ENCODE peak calls at places on chromosomes 5 and 9, in four cellular contexts. One of them, this sample, is unnamed.

GRCh38 chr5:172437445-172438303 is 16.7 kb downstream of the SH3PXD2B start:
- DNase-seq in brain microvascular endothelial cell: peak
- DNase-seq in AG04449: peak
- DNase-seq in cardiac fibroblast: peak
- DNase-seq in this sample: no peak

GRCh38 chr5:1544294-1545010 is 20.7 kb upstream of the LPCAT1 start:
- DNase-seq in brain microvascular endothelial cell: no peak
- DNase-seq in AG04449: no peak
- DNase-seq in cardiac fibroblast: no peak
- DNase-seq in this sample: no peak

GRCh38 chr5:121429761-121430160 is 421.9 kb upstream of the FTMT start:
- DNase-seq in brain microvascular endothelial cell: no peak
- DNase-seq in AG04449: no peak
- DNase-seq in cardiac fibroblast: no peak
- DNase-seq in this sample: no peak

GRCh38 chr5:72147601-72148000 is 40.3 kb downstream of the MAP1B start:
- DNase-seq in brain microvascular endothelial cell: no peak
- DNase-seq in AG04449: no peak
- DNase-seq in cardiac fibroblast: no peak
- DNase-seq in this sample: no peak

GRCh38 chr5:14960120-14960462 is 88.5 kb upstream of the ANKH start:
- DNase-seq in brain microvascular endothelial cell: no peak
- DNase-seq in AG04449: no peak
- DNase-seq in cardiac fibroblast: no peak
- DNase-seq in this sample: no peak

GRCh38 chr9:124342946-124343485 is 72.2 kb downstream of the PSMB7 start:
- DNase-seq in brain microvascular endothelial cell: peak
- DNase-seq in AG04449: peak
- DNase-seq in cardiac fibroblast: peak
- DNase-seq in this sample: peak

GRCh38 chr5:64576241-64576640 is 70.4 kb downstream of the RGS7BP start:
- DNase-seq in brain microvascular endothelial cell: no peak
- DNase-seq in AG04449: no peak
- DNase-seq in cardiac fibroblast: peak
- DNase-seq in this sample: no peak

GRCh38 chr5:109533847-109534272 is 124.1 kb upstream of the PJA2 start:
- DNase-seq in brain microvascular endothelial cell: peak
- DNase-seq in AG04449: no peak
- DNase-seq in cardiac fibroblast: peak
- DNase-seq in this sample: no peak

GRCh38 chr5:119335261-119335677 is 20.6 kb upstream of the TNFAIP8 start:
- DNase-seq in brain microvascular endothelial cell: no peak
- DNase-seq in AG04449: no peak
- DNase-seq in cardiac fibroblast: no peak
- DNase-seq in this sample: no peak

GRCh38 chr5:127950707-127951356 is 132.7 kb upstream of the SLC12A2 start:
- DNase-seq in brain microvascular endothelial cell: peak
- DNase-seq in AG04449: no peak
- DNase-seq in cardiac fibroblast: peak
- DNase-seq in this sample: no peak

GRCh38 chr9:91727316-91727861 is 222.6 kb downstream of the ROR2 start:
- DNase-seq in brain microvascular endothelial cell: peak
- DNase-seq in AG04449: no peak
- DNase-seq in cardiac fibroblast: peak
- DNase-seq in this sample: peak

GRCh38 chr5:53260446-53260845 is 150.9 kb upstream of the MOCS2 start:
- DNase-seq in brain microvascular endothelial cell: no peak
- DNase-seq in AG04449: no peak
- DNase-seq in cardiac fibroblast: no peak
- DNase-seq in this sample: no peak

GRCh38 chr9:126521089-126521488 is 92.6 kb upstream of the LMX1B start:
- DNase-seq in brain microvascular endothelial cell: no peak
- DNase-seq in AG04449: no peak
- DNase-seq in cardiac fibroblast: no peak
- DNase-seq in this sample: no peak

GRCh38 chr9:87792831-87793288 is 66.9 kb downstream of the CTSL start:
- DNase-seq in brain microvascular endothelial cell: peak
- DNase-seq in AG04449: no peak
- DNase-seq in cardiac fibroblast: peak
- DNase-seq in this sample: no peak

GRCh38 chr5:104347119-104347708 is 784.6 kb upstream of the NUDT12 start:
- DNase-seq in brain microvascular endothelial cell: peak
- DNase-seq in AG04449: no peak
- DNase-seq in cardiac fibroblast: peak
- DNase-seq in this sample: peak

GRCh38 chr9:18746631-18747030 is 272.7 kb downstream of the ADAMTSL1 start:
- DNase-seq in brain microvascular endothelial cell: no peak
- DNase-seq in AG04449: no peak
- DNase-seq in cardiac fibroblast: no peak
- DNase-seq in this sample: peak

GRCh38 chr9:133707065-133707760 is 30.9 kb downstream of the SARDH start:
- DNase-seq in brain microvascular endothelial cell: peak
- DNase-seq in AG04449: no peak
- DNase-seq in cardiac fibroblast: peak
- DNase-seq in this sample: no peak
- H3K4me3 ChIP-seq in brain microvascular endothelial cell: no peak
- H3K4me3 ChIP-seq in AG04449: no peak
- H3K4me3 ChIP-seq in cardiac fibroblast: no peak
- H3K4me3 ChIP-seq in this sample: no peak

DNA sequence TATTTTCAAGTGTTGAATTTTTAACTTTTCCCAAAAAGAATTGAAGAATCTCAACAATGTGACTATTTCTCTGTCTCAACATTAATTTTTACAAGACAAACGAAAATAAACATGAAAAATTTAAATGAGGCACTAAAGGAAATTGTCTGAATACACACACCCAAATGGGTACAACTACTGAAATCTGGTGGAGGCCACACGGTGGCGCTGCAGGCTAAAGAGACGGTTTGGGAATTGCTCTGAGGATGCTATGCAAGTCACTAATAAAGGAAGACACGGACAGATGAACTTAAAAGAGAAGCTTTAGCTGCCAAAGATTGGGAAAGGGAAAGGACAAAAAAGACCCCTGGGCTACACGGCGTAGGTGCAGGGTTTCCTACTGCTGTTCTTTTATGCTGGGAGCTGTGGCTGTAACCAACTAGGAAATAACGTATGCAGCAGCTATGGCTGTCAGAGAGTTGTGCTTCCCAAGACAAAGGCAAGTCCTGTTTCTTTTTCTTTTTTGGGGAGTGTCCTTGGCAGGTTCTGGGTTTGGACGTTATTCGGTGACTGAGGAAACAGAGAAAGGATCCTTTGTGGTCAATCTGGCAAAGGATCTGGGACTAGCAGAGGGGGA is at the start of gene PCDHB10:
- DNase-seq in brain microvascular endothelial cell: no peak
- DNase-seq in AG04449: no peak
- DNase-seq in cardiac fibroblast: peak
- DNase-seq in this sample: no peak
- TF ChIP-seq CTCF in brain microvascular endothelial cell: peak
- TF ChIP-seq CTCF in AG04449: peak
- TF ChIP-seq CTCF in cardiac fibroblast: peak
- TF ChIP-seq CTCF in this sample: no peak

GRCh38 chr9:135076143-135076875 is 11.2 kb upstream of the OLFM1 start:
- DNase-seq in brain microvascular endothelial cell: no peak
- DNase-seq in AG04449: no peak
- DNase-seq in cardiac fibroblast: no peak
- DNase-seq in this sample: no peak
- H3K4me3 ChIP-seq in brain microvascular endothelial cell: no peak
- H3K4me3 ChIP-seq in AG04449: no peak
- H3K4me3 ChIP-seq in cardiac fibroblast: no peak
- H3K4me3 ChIP-seq in this sample: no peak

GRCh38 chr5:68055686-68056085 is 159.9 kb upstream of the PIK3R1 start:
- DNase-seq in brain microvascular endothelial cell: no peak
- DNase-seq in AG04449: no peak
- DNase-seq in cardiac fibroblast: no peak
- DNase-seq in this sample: no peak
- TF ChIP-seq CTCF in brain microvascular endothelial cell: peak
- TF ChIP-seq CTCF in AG04449: no peak
- TF ChIP-seq CTCF in cardiac fibroblast: no peak
- TF ChIP-seq CTCF in this sample: no peak

GRCh38 chr5:140175367-140176027 is 509 bp downstream of the CYSTM1 start:
- DNase-seq in brain microvascular endothelial cell: peak
- DNase-seq in AG04449: no peak
- DNase-seq in cardiac fibroblast: peak
- DNase-seq in this sample: no peak

GRCh38 chr5:140174472-140175366 is at the start of gene CYSTM1:
- DNase-seq in brain microvascular endothelial cell: peak
- DNase-seq in AG04449: peak
- DNase-seq in cardiac fibroblast: peak
- DNase-seq in this sample: peak

GRCh38 chr5:140172473-140172872 is 2.5 kb upstream of the CYSTM1 start:
- DNase-seq in brain microvascular endothelial cell: no peak
- DNase-seq in AG04449: no peak
- DNase-seq in cardiac fibroblast: no peak
- DNase-seq in this sample: no peak

GRCh38 chr5:140176028-140176382 is 1.0 kb downstream of the CYSTM1 start:
- DNase-seq in brain microvascular endothelial cell: no peak
- DNase-seq in AG04449: no peak
- DNase-seq in cardiac fibroblast: no peak
- DNase-seq in this sample: no peak

DNA sequence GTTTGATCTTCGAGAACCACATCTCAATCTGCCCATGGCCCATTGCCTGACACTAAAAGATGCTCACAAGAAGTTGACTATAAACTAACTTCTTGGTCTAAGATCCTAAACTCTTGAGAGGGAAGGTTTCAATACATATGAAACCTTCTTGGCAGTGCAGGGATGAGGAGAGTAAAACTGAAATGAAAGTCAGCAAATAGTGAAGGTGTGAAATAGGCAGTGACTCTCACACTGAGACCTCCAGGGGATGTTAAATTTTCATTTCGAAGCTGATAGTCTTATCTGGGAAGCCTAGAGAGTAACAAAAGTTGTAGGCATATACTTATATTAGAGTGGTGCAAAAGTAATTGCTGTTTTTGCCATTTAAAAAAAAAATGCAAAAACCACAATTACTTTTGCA is 974 bp upstream of the CYSTM1 start:
- DNase-seq in brain microvascular endothelial cell: no peak
- DNase-seq in AG04449: no peak
- DNase-seq in cardiac fibroblast: no peak
- DNase-seq in this sample: no peak
- H3K4me3 ChIP-seq in brain microvascular endothelial cell: no peak
- H3K4me3 ChIP-seq in AG04449: no peak
- H3K4me3 ChIP-seq in cardiac fibroblast: no peak
- H3K4me3 ChIP-seq in this sample: no peak

GRCh38 chr5:134920848-134921575 is 16.1 kb downstream of the PCBD2 start:
- DNase-seq in brain microvascular endothelial cell: no peak
- DNase-seq in AG04449: no peak
- DNase-seq in cardiac fibroblast: no peak
- DNase-seq in this sample: no peak

GRCh38 chr5:134913795-134914194 is 8.9 kb downstream of the PCBD2 start:
- DNase-seq in brain microvascular endothelial cell: no peak
- DNase-seq in AG04449: no peak
- DNase-seq in cardiac fibroblast: no peak
- DNase-seq in this sample: no peak

GRCh38 chr5:134911285-134912215 is 6.6 kb downstream of the PCBD2 start:
- DNase-seq in brain microvascular endothelial cell: no peak
- DNase-seq in AG04449: no peak
- DNase-seq in cardiac fibroblast: no peak
- DNase-seq in this sample: no peak

GRCh38 chr5:134913254-134913653 is 8.3 kb downstream of the PCBD2 start:
- DNase-seq in brain microvascular endothelial cell: no peak
- DNase-seq in AG04449: no peak
- DNase-seq in cardiac fibroblast: no peak
- DNase-seq in this sample: no peak

DNA sequence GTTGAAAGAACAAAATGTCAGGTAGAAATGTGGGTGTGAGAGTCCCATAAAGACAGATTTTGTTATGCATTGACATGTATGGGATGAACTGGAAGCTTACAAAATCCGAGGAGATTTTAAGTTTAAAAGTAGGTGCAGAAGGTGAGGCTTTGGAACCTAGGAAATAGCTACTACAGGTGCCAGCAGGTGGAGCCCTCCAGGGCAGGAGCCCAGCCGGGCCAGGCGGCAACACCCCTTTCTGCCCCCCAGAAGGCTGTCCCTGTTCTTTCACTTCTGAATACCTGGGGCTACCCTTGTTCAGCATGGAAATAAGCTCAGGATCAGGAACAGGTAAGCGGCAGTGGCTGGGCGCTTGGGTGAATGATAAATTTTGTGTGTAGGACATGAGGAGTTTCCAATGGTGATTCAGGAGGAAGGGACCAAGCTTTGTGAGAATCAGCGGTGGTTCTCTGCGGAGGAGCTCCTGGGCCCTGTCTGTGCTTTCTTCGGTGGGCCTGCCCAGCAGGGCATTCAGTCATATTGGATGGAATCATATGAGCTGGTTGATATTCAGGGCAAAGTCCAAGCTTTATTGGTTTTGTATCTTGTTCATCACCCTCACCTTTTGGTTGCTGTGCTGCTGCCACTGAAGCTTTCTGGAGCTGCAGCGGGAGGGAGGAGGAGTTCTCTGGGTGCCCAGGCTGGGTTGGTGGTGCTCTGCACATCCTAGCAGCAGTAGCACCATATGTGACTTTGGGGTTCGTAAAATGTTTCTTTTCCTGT is 12.3 kb downstream of the PCBD2 start:
- DNase-seq in brain microvascular endothelial cell: no peak
- DNase-seq in AG04449: no peak
- DNase-seq in cardiac fibroblast: no peak
- DNase-seq in this sample: no peak
- TF ChIP-seq CTCF in brain microvascular endothelial cell: peak
- TF ChIP-seq CTCF in AG04449: no peak
- TF ChIP-seq CTCF in cardiac fibroblast: peak
- TF ChIP-seq CTCF in this sample: peak

GRCh38 chr5:79562351-79563246 is 48.7 kb upstream of the HOMER1 start:
- DNase-seq in brain microvascular endothelial cell: no peak
- DNase-seq in AG04449: no peak
- DNase-seq in cardiac fibroblast: peak
- DNase-seq in this sample: no peak
- H3K4me3 ChIP-seq in brain microvascular endothelial cell: no peak
- H3K4me3 ChIP-seq in AG04449: no peak
- H3K4me3 ChIP-seq in cardiac fibroblast: no peak
- H3K4me3 ChIP-seq in this sample: no peak

DNA sequence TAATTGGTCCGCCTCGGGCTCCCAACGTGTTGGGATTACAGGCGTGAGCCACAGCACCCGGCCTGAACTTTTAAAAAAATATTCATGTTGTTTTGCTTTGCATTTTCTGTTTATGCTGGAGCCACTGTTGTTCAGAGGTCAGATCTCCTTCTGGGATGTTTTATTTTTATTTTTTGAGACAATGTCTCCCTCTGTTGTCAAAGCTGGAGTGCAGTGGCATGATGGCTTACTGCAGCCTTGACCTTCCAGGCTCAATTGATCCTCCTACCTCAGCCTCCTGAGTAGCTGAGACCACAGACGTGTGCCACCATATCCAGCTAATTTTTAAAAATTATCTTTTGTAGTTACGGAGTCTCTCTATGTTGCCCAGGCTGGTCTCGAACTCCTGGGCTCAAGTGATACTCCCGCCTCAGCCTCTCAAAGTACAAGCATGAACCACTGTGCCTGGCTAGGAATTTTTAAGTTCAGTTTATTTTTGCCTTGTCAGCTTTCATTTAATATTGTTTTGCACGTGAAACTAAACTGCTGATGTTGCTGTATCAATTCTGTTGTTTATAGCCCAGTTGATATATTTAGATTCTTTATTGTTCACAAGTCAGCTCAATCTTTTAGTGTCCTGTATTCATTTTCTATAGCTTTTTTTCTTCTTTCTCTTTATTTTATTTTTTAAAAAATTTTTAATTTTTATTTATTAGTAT is 13.7 kb downstream of the TMEFF1 start:
- DNase-seq in brain microvascular endothelial cell: no peak
- DNase-seq in AG04449: no peak
- DNase-seq in cardiac fibroblast: no peak
- DNase-seq in this sample: no peak
- TF ChIP-seq CTCF in brain microvascular endothelial cell: no peak
- TF ChIP-seq CTCF in AG04449: no peak
- TF ChIP-seq CTCF in cardiac fibroblast: no peak
- TF ChIP-seq CTCF in this sample: no peak

GRCh38 chr5:150139334-150139733 is 16.3 kb downstream of the PDGFRB start:
- DNase-seq in brain microvascular endothelial cell: peak
- DNase-seq in AG04449: no peak
- DNase-seq in cardiac fibroblast: peak
- DNase-seq in this sample: peak
- H3K4me3 ChIP-seq in brain microvascular endothelial cell: no peak
- H3K4me3 ChIP-seq in AG04449: peak
- H3K4me3 ChIP-seq in cardiac fibroblast: no peak
- H3K4me3 ChIP-seq in this sample: no peak

This sample was measured in astrocyte of the cerebellum.